ENCODE peak calls at places on chromosome 13, in four cellular contexts. J is SK-N-SH, T is spleen, F is HepG2. P is an unnamed sample.

GRCh38 chr13:113976711-113977684 is 3.1 kb upstream of the C13orf46 start:
- DNase-seq in J (no peak), T (peak), F (no peak), P (no peak)

GRCh38 chr13:23644527-23644926 is 74.3 kb downstream of the TNFRSF19 start:
- DNase-seq in J (no peak), T (no peak), F (no peak), P (no peak)

GRCh38 chr13:25406377-25406776 is 34.6 kb downstream of the ATP8A2 start:
- DNase-seq in J (no peak), T (no peak), F (peak), P (no peak)

GRCh38 chr13:58712191-58712590 is 1080.6 kb downstream of the PCDH17 start:
- DNase-seq in J (no peak), T (no peak), F (no peak), P (no peak)

GRCh38 chr13:67001363-67001762 is 228.8 kb downstream of the PCDH9 start:
- DNase-seq in J (no peak), T (no peak), F (no peak), P (no peak)

GRCh38 chr13:90906554-90906953 is 440.9 kb upstream of the MIR17HG start:
- DNase-seq in J (no peak), T (no peak), F (no peak), P (no peak)

GRCh38 chr13:37163626-37164365 is 58.3 kb upstream of the CSNK1A1L start:
- DNase-seq in J (no peak), T (no peak), F (no peak), P (no peak)

GRCh38 chr13:81184556-81185265 is 843.8 kb upstream of the SPRY2 start:
- DNase-seq in J (no peak), T (no peak), F (no peak), P (no peak)

GRCh38 chr13:74325106-74325505 is 190.9 kb upstream of the KLF12 start:
- DNase-seq in J (peak), T (no peak), F (peak), P (peak)

GRCh38 chr13:20721454-20722357 is 18.2 kb downstream of the IL17D start:
- DNase-seq in J (peak), T (peak), F (no peak), P (no peak)

GRCh38 chr13:113148940-113149503 is 9.4 kb upstream of the PROZ start:
- DNase-seq in J (no peak), T (no peak), F (no peak), P (no peak)

GRCh38 chr13:43815204-43815603 is 28.4 kb upstream of the ENOX1 start:
- DNase-seq in J (peak), T (no peak), F (no peak), P (no peak)

GRCh38 chr13:68190826-68191225 is 960.7 kb upstream of the PCDH9 start:
- DNase-seq in J (no peak), T (no peak), F (peak), P (no peak)

GRCh38 chr13:64471916-64472315 is 2758.2 kb downstream of the PCDH9 start:
- DNase-seq in J (peak), T (no peak), F (peak), P (no peak)

GRCh38 chr13:99062593-99062992 is 84.7 kb upstream of the DOCK9 start:
- DNase-seq in J (no peak), T (no peak), F (no peak), P (peak)

GRCh38 chr13:40187836-40188591 is 478.4 kb downstream of the FOXO1 start:
- DNase-seq in J (no peak), T (peak), F (no peak), P (no peak)

GRCh38 chr13:23433171-23434153 is at the start of gene SACS:
- DNase-seq in J (peak), T (no peak), F (no peak), P (no peak)

GRCh38 chr13:24183741-24184182 is 23.2 kb downstream of the SPATA13 start:
- DNase-seq in J (no peak), T (no peak), F (peak), P (no peak)

GRCh38 chr13:98557934-98558630 is 18.8 kb downstream of the STK24 start:
- DNase-seq in J (no peak), T (no peak), F (no peak), P (no peak)

GRCh38 chr13:33322474-33322827 is 36.9 kb upstream of the STARD13 start:
- DNase-seq in J (no peak), T (no peak), F (no peak), P (no peak)

GRCh38 chr13:43085545-43085944 is 62.2 kb downstream of the DNAJC15 start:
- DNase-seq in J (peak), T (no peak), F (no peak), P (no peak)

GRCh38 chr13:100751826-100752225 is 77.2 kb upstream of the TMTC4 start:
- DNase-seq in J (peak), T (no peak), F (peak), P (no peak)

GRCh38 chr13:45219123-45219891 is 18.5 kb upstream of the KCTD4 start:
- DNase-seq in J (no peak), T (no peak), F (peak), P (no peak)

GRCh38 chr13:97307882-97308624 is 85.9 kb downstream of the MBNL2 start:
- DNase-seq in J (peak), T (no peak), F (peak), P (no peak)

GRCh38 chr13:44815507-44816074 is 173.7 kb downstream of the NUFIP1 start:
- DNase-seq in J (no peak), T (no peak), F (peak), P (peak)

GRCh38 chr13:19634129-19634740 is 776 bp downstream of the MPHOSPH8 start:
- DNase-seq in J (peak), T (no peak), F (peak), P (peak)

GRCh38 chr13:102145750-102146149 is 256.1 kb downstream of the FGF14 start:
- DNase-seq in J (peak), T (no peak), F (no peak), P (no peak)

GRCh38 chr13:104571161-104571889 is 1505.1 kb upstream of the SLC10A2 start:
- DNase-seq in J (peak), T (peak), F (peak), P (peak)

GRCh38 chr13:110400786-110401533 is 93.9 kb downstream of the COL4A2 start:
- DNase-seq in J (no peak), T (no peak), F (no peak), P (no peak)

GRCh38 chr13:48533207-48533499 is 273 bp upstream of the RCBTB2 start:
- DNase-seq in J (no peak), T (no peak), F (no peak), P (no peak)

GRCh38 chr13:105058517-105058916 is 1476.9 kb downstream of the EFNB2 start:
- DNase-seq in J (no peak), T (no peak), F (no peak), P (no peak)

GRCh38 chr13:24995225-24995804 is 100.6 kb upstream of the PABPC3 start:
- DNase-seq in J (peak), T (no peak), F (peak), P (peak)

GRCh38 chr13:102878491-102878890 is 32.7 kb downstream of the ERCC5 start:
- DNase-seq in J (no peak), T (no peak), F (no peak), P (no peak)

GRCh38 chr13:20174656-20175405 is 14.0 kb upstream of the GJA3 start:
- DNase-seq in J (no peak), T (no peak), F (peak), P (peak)

GRCh38 chr13:99041337-99041736 is 63.5 kb upstream of the DOCK9 start:
- DNase-seq in J (no peak), T (no peak), F (no peak), P (no peak)

DNA sequence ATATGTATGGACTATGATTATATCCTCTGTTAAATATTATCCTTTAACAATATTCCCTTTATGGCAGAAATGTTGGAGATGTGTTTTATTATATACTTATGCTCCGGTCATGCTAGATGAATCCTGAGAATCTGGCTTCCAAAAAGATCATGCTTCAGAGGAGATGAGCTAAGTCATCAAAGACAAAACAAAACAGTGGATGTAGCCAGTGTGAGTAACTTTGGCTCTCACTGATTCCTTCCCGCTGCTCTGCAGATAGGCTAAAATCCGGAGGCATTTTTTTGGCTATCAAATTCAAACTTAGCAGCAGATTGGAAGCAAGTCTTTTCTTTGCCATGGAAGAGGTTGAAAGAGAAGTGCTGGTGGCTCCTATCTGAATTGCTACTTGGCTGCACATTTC is 295.9 kb downstream of the GPC6 start:
- DNase-seq in J (no peak), T (no peak), F (no peak), P (no peak)
- TF ChIP-seq POLR2AphosphoS5 in J (no peak), T (no peak), F (no peak), P (no peak)

GRCh38 chr13:94967183-94968039 is 255.1 kb upstream of the SOX21 start:
- DNase-seq in J (peak), T (no peak), F (no peak), P (no peak)
- H3K4me3 ChIP-seq in J (peak), T (peak), F (peak), P (peak)

DNA sequence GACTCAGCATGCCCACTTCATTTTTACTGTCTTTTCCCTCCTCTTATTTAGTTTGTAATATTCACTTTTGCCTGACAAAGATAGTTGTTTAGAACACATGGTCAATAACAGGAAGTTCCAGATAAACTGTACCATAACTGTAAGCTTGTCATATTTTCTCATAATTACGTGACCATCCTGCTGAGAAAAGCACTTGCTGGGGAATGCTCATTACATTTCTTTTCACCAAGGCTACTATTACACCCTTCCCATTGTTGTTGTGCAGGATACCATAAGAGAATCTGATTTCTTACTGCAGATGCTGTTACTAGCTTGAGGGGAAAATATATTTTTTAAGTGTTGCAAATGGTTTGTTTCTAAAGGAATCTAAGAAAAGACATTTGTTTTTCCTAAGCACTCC is 111.7 kb upstream of the SLITRK6 start:
- DNase-seq in J (no peak), T (no peak), F (no peak), P (no peak)
- TF ChIP-seq POLR2AphosphoS5 in J (no peak), T (no peak), F (no peak), P (no peak)

GRCh38 chr13:52109096-52109495 is 19.8 kb downstream of the NEK5 start:
- DNase-seq in J (no peak), T (no peak), F (no peak), P (no peak)

GRCh38 chr13:52103386-52103785 is 25.5 kb downstream of the NEK5 start:
- DNase-seq in J (no peak), T (no peak), F (no peak), P (no peak)

GRCh38 chr13:52104624-52105023 is 24.2 kb downstream of the NEK5 start:
- DNase-seq in J (no peak), T (no peak), F (peak), P (no peak)

DNA sequence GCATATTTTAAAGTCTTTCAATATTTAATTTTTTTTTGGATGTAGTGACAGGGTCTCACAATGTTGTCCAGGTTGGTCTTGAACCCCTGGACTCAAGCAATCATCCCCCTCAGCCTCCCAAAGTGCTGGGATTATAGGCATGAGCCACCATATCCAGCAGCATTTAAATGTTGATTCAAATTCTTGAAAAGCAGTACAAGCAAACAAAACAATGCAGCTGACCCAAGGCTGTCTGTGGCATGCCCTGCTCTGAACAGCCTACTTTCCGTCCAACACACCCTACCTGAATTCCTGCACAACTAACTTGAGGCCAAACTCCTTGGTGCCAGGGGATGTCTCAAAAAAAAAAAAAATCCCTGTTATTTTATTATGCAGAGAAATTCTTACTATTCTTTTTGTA is 23.0 kb downstream of the NEK5 start:
- DNase-seq in J (no peak), T (no peak), F (no peak), P (no peak)
- H3K4me3 ChIP-seq in J (no peak), T (no peak), F (no peak), P (no peak)

P was measured in prostate gland.